ENCODE peak calls at places on chromosomes 16 and 17, in eight cellular contexts. C is aorta; U is breast epithelium; O is PC-3; N is naive thymus-derived CD4-positive, alpha-beta T cell; P is A549; W is transverse colon; Y is OCI-LY7. Z is an unnamed sample. For H3K9me3 and H3K4me1, the result is how much of the 10 kb centered on the place peaks cover.

GRCh38 chr16:23852794-23853562 is 17.2 kb downstream of the PRKCB start:
- DNase-seq in C (no peak), U (no peak), O (no peak), N (no peak), P (no peak), W (no peak), Y (no peak), Z (no peak)

GRCh38 chr17:82465023-82465603 is 6.6 kb downstream of the NARF start:
- DNase-seq in C (no peak), U (no peak), O (no peak), N (no peak), P (no peak), W (no peak), Y (no peak), Z (no peak)

GRCh38 chr17:36817483-36818048 is 119.7 kb upstream of the LHX1 start:
- DNase-seq in C (no peak), U (no peak), O (no peak), N (no peak), P (no peak), W (no peak), Y (no peak), Z (no peak)

GRCh38 chr17:29659155-29659554 is 36.4 kb upstream of the CORO6 start:
- DNase-seq in C (no peak), U (no peak), O (no peak), N (no peak), P (no peak), W (no peak), Y (no peak), Z (no peak)

GRCh38 chr16:20318006-20318405 is 9.3 kb downstream of the GP2 start:
- DNase-seq in C (no peak), U (no peak), O (no peak), N (no peak), P (no peak), W (no peak), Y (no peak), Z (no peak)

GRCh38 chr17:7167832-7168231 is 11.3 kb downstream of the ASGR1 start:
- DNase-seq in C (no peak), U (no peak), O (no peak), N (no peak), P (no peak), W (no peak), Y (no peak), Z (no peak)

GRCh38 chr16:85350973-85351372 is 238.7 kb upstream of the CIBAR2 start:
- DNase-seq in C (peak), U (peak), O (peak), N (no peak), P (peak), W (peak), Y (no peak), Z (peak)

GRCh38 chr17:36475346-36475970 is 11.0 kb upstream of the ZNHIT3 start:
- DNase-seq in C (no peak), U (no peak), O (no peak), N (no peak), P (no peak), W (no peak), Y (no peak), Z (no peak)

GRCh38 chr16:19163215-19163614 is 4.8 kb upstream of the SYT17 start:
- DNase-seq in C (no peak), U (no peak), O (no peak), N (no peak), P (no peak), W (no peak), Y (no peak), Z (no peak)

GRCh38 chr16:27243725-27244362 is 24.7 kb downstream of the NSMCE1 start:
- DNase-seq in C (no peak), U (no peak), O (no peak), N (no peak), P (no peak), W (no peak), Y (no peak), Z (no peak)

GRCh38 chr16:4625617-4626159 is 1.1 kb downstream of the MGRN1 start:
- DNase-seq in C (no peak), U (no peak), O (no peak), N (no peak), P (no peak), W (no peak), Y (no peak), Z (no peak)

GRCh38 chr17:72624652-72625051 is 467.8 kb downstream of the SLC39A11 start:
- DNase-seq in C (no peak), U (no peak), O (no peak), N (no peak), P (no peak), W (no peak), Y (no peak), Z (no peak)

GRCh38 chr17:56913000-56913866 is 616 bp downstream of the TRIM25 start:
- DNase-seq in C (no peak), U (no peak), O (peak), N (no peak), P (no peak), W (no peak), Y (peak), Z (no peak)

GRCh38 chr17:82487898-82488297 is 29.4 kb downstream of the NARF start:
- DNase-seq in C (no peak), U (no peak), O (no peak), N (no peak), P (no peak), W (no peak), Y (no peak), Z (no peak)

GRCh38 chr16:59701987-59702386 is 967.9 kb upstream of the GOT2 start:
- DNase-seq in C (no peak), U (no peak), O (no peak), N (no peak), P (no peak), W (no peak), Y (no peak), Z (no peak)

GRCh38 chr17:27663862-27664605 is 33.0 kb downstream of the LGALS9 start:
- DNase-seq in C (no peak), U (no peak), O (no peak), N (no peak), P (no peak), W (no peak), Y (no peak), Z (no peak)

GRCh38 chr16:1464894-1465566 is 9.8 kb downstream of the CLCN7 start:
- DNase-seq in C (no peak), U (no peak), O (no peak), N (no peak), P (no peak), W (no peak), Y (no peak), Z (no peak)

GRCh38 chr16:81519298-81520150 is 74.9 kb downstream of the CMIP start:
- DNase-seq in C (no peak), U (no peak), O (peak), N (no peak), P (no peak), W (no peak), Y (peak), Z (no peak)

GRCh38 chr16:49596119-49596518 is 222.5 kb downstream of the C16orf78 start:
- DNase-seq in C (no peak), U (no peak), O (no peak), N (peak), P (no peak), W (no peak), Y (no peak), Z (peak)

GRCh38 chr16:56424791-56425438 is 430 bp downstream of the AMFR start:
- DNase-seq in C (peak), U (no peak), O (no peak), N (peak), P (no peak), W (peak), Y (no peak), Z (peak)
- H3K4me3 ChIP-seq in C (peak), U (peak), O (peak), N (peak), P (peak), W (peak), Y (peak), Z (peak)

GRCh38 chr16:35750701-35751104 is 2291.3 kb downstream of the TP53TG3F start:
- DNase-seq in C (no peak), U (no peak), O (no peak), N (no peak), P (no peak), W (no peak), Y (no peak), Z (no peak)

GRCh38 chr16:35748621-35749252 is 2289.3 kb downstream of the TP53TG3F start:
- DNase-seq in C (no peak), U (no peak), O (no peak), N (no peak), P (no peak), W (no peak), Y (no peak), Z (no peak)

GRCh38 chr16:35747658-35748455 is 2288.4 kb downstream of the TP53TG3F start:
- DNase-seq in C (no peak), U (no peak), O (no peak), N (no peak), P (no peak), W (no peak), Y (no peak), Z (no peak)

GRCh38 chr16:35750157-35750689 is 2290.8 kb downstream of the TP53TG3F start:
- DNase-seq in C (no peak), U (no peak), O (no peak), N (no peak), P (no peak), W (no peak), Y (no peak), Z (no peak)

GRCh38 chr16:35749253-35750141 is 2290.1 kb downstream of the TP53TG3F start:
- DNase-seq in C (no peak), U (no peak), O (no peak), N (no peak), P (no peak), W (no peak), Y (no peak), Z (no peak)
- H3K9me3 ChIP-seq in C (under half), U (half or more), O (under half), N (half or more), P (under half), W (under half), Y (under half), Z (under half)

GRCh38 chr17:74769266-74769855 is 6.8 kb downstream of the NAT9 start:
- DNase-seq in C (no peak), U (no peak), O (no peak), N (no peak), P (no peak), W (no peak), Y (no peak), Z (no peak)

GRCh38 chr17:74771319-74771914 is 4.7 kb downstream of the NAT9 start:
- DNase-seq in C (no peak), U (no peak), O (no peak), N (no peak), P (no peak), W (no peak), Y (no peak), Z (no peak)

GRCh38 chr17:74768763-74769114 is 7.4 kb downstream of the NAT9 start:
- DNase-seq in C (no peak), U (no peak), O (no peak), N (no peak), P (no peak), W (no peak), Y (no peak), Z (no peak)

GRCh38 chr17:74770498-74771318 is 5.4 kb downstream of the NAT9 start:
- DNase-seq in C (peak), U (peak), O (peak), N (peak), P (peak), W (peak), Y (peak), Z (no peak)

GRCh38 chr17:74769856-74770497 is 6.2 kb downstream of the NAT9 start:
- DNase-seq in C (no peak), U (no peak), O (no peak), N (no peak), P (no peak), W (no peak), Y (no peak), Z (no peak)
- H3K4me1 ChIP-seq in C (under half), U (under half), O (under half), N (under half), P (under half), W (under half), Y (under half), Z (under half)

DNA sequence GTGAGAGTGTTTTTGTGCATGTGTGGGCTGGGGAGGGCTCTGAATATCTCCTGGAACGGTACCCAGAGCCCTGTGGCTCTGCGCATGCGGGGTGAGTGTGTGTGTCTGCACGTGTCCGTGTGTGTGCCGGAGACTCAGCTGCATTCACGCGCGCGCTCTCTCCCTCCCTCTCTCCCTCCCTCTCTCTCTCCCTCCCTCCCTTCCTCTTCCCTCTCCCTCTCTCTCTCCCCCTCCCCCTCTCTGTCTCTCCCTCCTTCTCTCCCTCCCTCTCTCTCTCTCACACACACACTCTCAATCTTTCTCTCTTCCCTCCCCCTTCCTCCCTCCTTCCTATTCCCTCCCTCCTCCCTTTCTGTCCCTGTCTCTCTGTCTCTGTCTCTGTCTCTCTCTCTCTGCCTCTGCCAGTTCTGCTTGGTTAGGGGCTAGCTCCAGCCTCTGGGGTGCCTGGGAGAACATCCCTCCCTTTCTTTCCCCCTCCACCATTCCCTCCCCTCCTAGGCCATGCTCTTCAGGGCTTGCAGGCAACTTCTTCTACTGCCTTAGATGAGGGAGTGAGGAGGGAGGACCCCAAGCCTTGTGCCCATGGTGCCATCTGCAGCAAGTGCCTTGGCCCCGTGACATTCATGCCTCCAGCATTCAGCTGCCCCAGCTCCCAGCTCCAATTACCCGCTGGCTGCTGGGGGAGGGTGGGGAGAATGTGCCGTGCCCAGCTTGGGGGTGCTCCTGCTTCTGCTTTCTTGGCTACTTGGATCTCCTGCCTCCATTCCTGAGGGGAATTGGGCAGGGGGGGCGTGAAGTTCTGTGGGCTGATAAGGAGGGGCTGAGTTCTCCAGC is 6.4 kb downstream of the THRA start:
- DNase-seq in C (peak), U (peak), O (peak), N (peak), P (peak), W (peak), Y (peak), Z (peak)
- H3K4me3 ChIP-seq in C (no peak), U (peak), O (peak), N (peak), P (peak), W (no peak), Y (peak), Z (peak)

DNA sequence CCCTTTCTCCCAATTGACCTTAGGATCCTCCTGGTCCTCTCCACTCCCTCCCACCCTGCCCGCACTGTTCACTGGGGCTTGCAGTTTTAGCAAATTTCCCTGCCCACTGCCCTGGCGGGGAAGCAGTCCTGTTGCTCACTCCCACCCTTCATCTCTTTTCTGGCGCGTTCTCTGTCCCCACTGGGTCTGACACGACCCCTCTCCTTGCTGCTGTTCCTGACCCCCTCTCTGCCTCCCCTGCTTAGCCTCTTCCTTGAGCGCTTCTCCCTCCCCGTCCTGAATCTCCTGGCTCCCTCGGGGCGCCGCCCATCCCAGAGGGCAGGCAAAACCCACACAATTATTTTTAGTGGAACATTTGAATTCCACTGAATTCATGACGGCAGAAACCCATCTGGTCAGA is 1796.4 kb downstream of the TP53TG3F start:
- DNase-seq in C (no peak), U (no peak), O (no peak), N (no peak), P (no peak), W (no peak), Y (no peak), Z (no peak)
- H3K9me3 ChIP-seq in C (under half), U (under half), O (under half), N (under half), P (under half), W (under half), Y (under half), Z (under half)

GRCh38 chr16:21610006-21610544 is 10.7 kb downstream of the METTL9 start:
- DNase-seq in C (no peak), U (no peak), O (no peak), N (no peak), P (no peak), W (no peak), Y (no peak), Z (no peak)

GRCh38 chr16:21613361-21613760 is 14.0 kb downstream of the METTL9 start:
- DNase-seq in C (no peak), U (no peak), O (no peak), N (no peak), P (no peak), W (no peak), Y (no peak), Z (no peak)

GRCh38 chr16:21610766-21611165 is 11.4 kb downstream of the METTL9 start:
- DNase-seq in C (no peak), U (no peak), O (no peak), N (no peak), P (no peak), W (no peak), Y (no peak), Z (no peak)

GRCh38 chr16:21611178-21611545 is 11.8 kb downstream of the METTL9 start:
- DNase-seq in C (no peak), U (no peak), O (peak), N (no peak), P (no peak), W (no peak), Y (no peak), Z (no peak)

DNA sequence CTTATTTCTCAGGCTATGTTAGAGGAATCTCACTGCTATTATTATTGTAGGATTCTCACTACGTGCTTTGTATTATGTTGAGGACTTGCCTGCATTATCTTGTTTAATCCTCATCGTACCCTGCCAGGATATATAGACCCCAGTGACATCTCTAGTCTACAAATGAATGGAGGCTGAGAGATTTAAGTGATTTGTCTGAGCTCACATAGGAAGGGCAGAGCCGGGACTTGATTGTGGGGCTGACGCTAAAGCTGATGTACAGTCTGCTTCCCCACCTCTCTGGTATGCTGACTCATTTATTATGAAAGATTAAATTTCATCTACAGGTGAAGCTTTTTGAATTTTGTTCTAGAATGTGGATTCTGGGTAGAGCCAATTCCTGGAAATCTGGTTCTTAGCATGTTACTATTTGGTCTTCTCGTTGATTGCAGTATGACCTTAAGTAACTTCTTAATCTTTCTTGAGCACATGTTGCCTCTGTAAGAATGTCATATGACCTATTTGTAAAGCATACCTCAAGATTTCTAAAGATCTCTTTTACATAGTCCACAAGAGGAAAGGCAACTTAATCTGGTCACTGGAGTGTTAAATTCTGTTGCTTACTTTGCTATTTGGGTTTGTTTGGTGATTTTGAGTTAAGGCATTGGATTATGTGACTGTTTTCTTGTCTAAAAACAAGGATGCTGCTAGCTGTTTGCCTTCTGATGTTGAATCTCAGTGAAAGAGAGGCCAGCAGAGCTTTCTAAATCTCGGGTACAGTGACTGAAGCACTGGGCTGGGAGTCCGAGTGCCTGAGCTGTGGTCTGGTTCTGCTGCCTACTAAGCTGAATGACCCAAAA is 12.4 kb downstream of the METTL9 start:
- DNase-seq in C (no peak), U (no peak), O (peak), N (no peak), P (no peak), W (no peak), Y (no peak), Z (no peak)
- H3K4me1 ChIP-seq in C (under half), U (under half), O (under half), N (under half), P (under half), W (under half), Y (half or more), Z (under half)

GRCh38 chr16:75320435-75320834 is 69.0 kb upstream of the BCAR1 start:
- DNase-seq in C (no peak), U (no peak), O (no peak), N (no peak), P (no peak), W (no peak), Y (peak), Z (peak)
- H3K4me3 ChIP-seq in C (no peak), U (no peak), O (no peak), N (no peak), P (no peak), W (no peak), Y (no peak), Z (no peak)

GRCh38 chr17:69800870-69801269 is 274.2 kb upstream of the KCNJ16 start:
- DNase-seq in C (no peak), U (no peak), O (no peak), N (no peak), P (no peak), W (no peak), Y (no peak), Z (no peak)
- H3K9me3 ChIP-seq in C (under half), U (under half), O (under half), N (under half), P (under half), W (under half), Y (under half), Z (under half)

GRCh38 chr17:4500188-4500565 is 1.5 kb downstream of the SPNS2 start:
- DNase-seq in C (no peak), U (no peak), O (no peak), N (no peak), P (no peak), W (no peak), Y (no peak), Z (no peak)
- H3K4me1 ChIP-seq in C (under half), U (under half), O (under half), N (under half), P (under half), W (under half), Y (half or more), Z (under half)

GRCh38 chr17:79179334-79179733 is 104.7 kb downstream of the ENGASE start:
- DNase-seq in C (no peak), U (no peak), O (no peak), N (no peak), P (no peak), W (no peak), Y (no peak), Z (no peak)

GRCh38 chr17:79185671-79186070 is 111.0 kb downstream of the ENGASE start:
- DNase-seq in C (no peak), U (no peak), O (no peak), N (no peak), P (no peak), W (no peak), Y (no peak), Z (no peak)

GRCh38 chr17:79183221-79184158 is 108.9 kb downstream of the ENGASE start:
- DNase-seq in C (no peak), U (no peak), O (no peak), N (no peak), P (peak), W (no peak), Y (no peak), Z (no peak)

GRCh38 chr17:79180358-79181005 is 105.9 kb downstream of the ENGASE start:
- DNase-seq in C (no peak), U (no peak), O (no peak), N (no peak), P (no peak), W (no peak), Y (no peak), Z (no peak)

GRCh38 chr17:79182176-79183160 is 107.8 kb downstream of the ENGASE start:
- DNase-seq in C (no peak), U (no peak), O (no peak), N (no peak), P (no peak), W (no peak), Y (no peak), Z (no peak)
- H3K4me3 ChIP-seq in C (no peak), U (no peak), O (no peak), N (no peak), P (peak), W (no peak), Y (no peak), Z (no peak)

Z was measured in SJCRH30.